ENCODE peak calls at places on chromosomes 16 and 17, in ten cellular contexts. U is A549; J is ovary; E is sigmoid colon; I is IMR-90; W is left ventricle myocardium inferior; G is stomach; Z is CD8-positive, alpha-beta T cell; O is heart right ventricle; A is CD4-positive, alpha-beta memory T cell. H is an unnamed sample.

GRCh38 chr17:83196088-83196765 is 116.8 kb downstream of the METRNL start:
- DNase-seq in G (no peak), I (peak; percentile 30), A (no peak), O (no peak), Z (no peak), J (no peak), W (peak; percentile 17), E (peak; percentile 71), U (no peak), H (no peak)

GRCh38 chr17:79977711-79978544 is 57.7 kb downstream of the TBC1D16 start:
- DNase-seq in Z (no peak), U (no peak), E (peak; percentile 63), I (no peak), J (peak; percentile 73), W (no peak), G (no peak), O (no peak), A (no peak), H (peak; percentile 69)

GRCh38 chr17:4175921-4176802 is 33.2 kb downstream of the CYB5D2 start:
- DNase-seq in U (no peak), O (no peak), A (peak; percentile 62), J (no peak), W (no peak), E (no peak), Z (peak; percentile 23), G (no peak), I (peak; percentile 45), H (no peak)

GRCh38 chr17:81550285-81550684 is 1.9 kb downstream of the FAAP100 start:
- DNase-seq in E (no peak), W (no peak), G (no peak), A (no peak), J (no peak), Z (no peak), I (no peak), O (no peak), U (no peak), H (no peak)

GRCh38 chr16:68539704-68540370 is 746 bp downstream of the ZFP90 start:
- DNase-seq in O (no peak), W (no peak), Z (peak; percentile 0), U (peak; percentile 16), J (no peak), G (no peak), E (no peak), I (no peak), A (peak; percentile 10), H (no peak)

GRCh38 chr17:44636562-44636961 is 19.7 kb upstream of the MEIOC start:
- DNase-seq in A (no peak), W (no peak), E (no peak), U (peak; percentile 69), J (no peak), O (no peak), Z (no peak), G (no peak), I (peak; percentile 72), H (no peak)

GRCh38 chr17:28326114-28326513 is 7.1 kb downstream of the TMEM97 start:
- DNase-seq in U (no peak), O (no peak), G (peak; percentile 52), A (no peak), I (no peak), Z (no peak), W (no peak), J (no peak), E (peak; percentile 9), H (peak; percentile 26)

GRCh38 chr16:66278604-66279262 is 87.8 kb upstream of the CDH5 start:
- DNase-seq in G (no peak), E (no peak), A (no peak), Z (no peak), I (no peak), W (no peak), O (no peak), J (no peak), U (no peak), H (peak; percentile 52)

GRCh38 chr16:18003033-18003432 is 333.5 kb downstream of the NPIPA8 start:
- DNase-seq in Z (no peak), E (no peak), I (no peak), A (no peak), G (no peak), O (no peak), U (no peak), W (no peak), J (no peak), H (no peak)

GRCh38 chr17:28878981-28879380 is 18.6 kb downstream of the FLOT2 start:
- DNase-seq in E (no peak), W (no peak), I (peak; percentile 32), J (no peak), A (no peak), O (no peak), U (peak; percentile 81), Z (no peak), G (peak; percentile 35), H (peak; percentile 94)

GRCh38 chr16:24609740-24610420 is 70.5 kb downstream of the RBBP6 start:
- DNase-seq in W (peak; percentile 35), J (peak; percentile 68), I (peak; percentile 31), E (peak; percentile 88), G (peak; percentile 54), A (no peak), U (no peak), O (peak; percentile 11), Z (no peak), H (peak; percentile 80)

GRCh38 chr17:58365980-58366595 is 14.1 kb upstream of the SUPT4H1 start:
- DNase-seq in E (no peak), G (no peak), U (no peak), I (no peak), O (no peak), J (no peak), A (no peak), W (no peak), Z (no peak), H (no peak)

GRCh38 chr16:48965391-48965790 is 316.2 kb downstream of the CBLN1 start:
- DNase-seq in Z (no peak), J (no peak), O (no peak), E (no peak), I (peak; percentile 47), G (no peak), U (no peak), A (no peak), W (no peak), H (no peak)

GRCh38 chr17:77036136-77036840 is 104.5 kb upstream of the SEC14L1 start:
- DNase-seq in W (no peak), J (no peak), G (no peak), I (no peak), Z (no peak), O (no peak), U (no peak), E (no peak), A (no peak), H (no peak)

GRCh38 chr17:2101448-2102257 is 46.8 kb downstream of the HIC1 start:
- DNase-seq in O (peak; percentile 56), U (no peak), J (no peak), G (peak; percentile 91), W (peak; percentile 31), Z (peak; percentile 45), E (no peak), I (no peak), A (peak; percentile 46), H (no peak)

DNA sequence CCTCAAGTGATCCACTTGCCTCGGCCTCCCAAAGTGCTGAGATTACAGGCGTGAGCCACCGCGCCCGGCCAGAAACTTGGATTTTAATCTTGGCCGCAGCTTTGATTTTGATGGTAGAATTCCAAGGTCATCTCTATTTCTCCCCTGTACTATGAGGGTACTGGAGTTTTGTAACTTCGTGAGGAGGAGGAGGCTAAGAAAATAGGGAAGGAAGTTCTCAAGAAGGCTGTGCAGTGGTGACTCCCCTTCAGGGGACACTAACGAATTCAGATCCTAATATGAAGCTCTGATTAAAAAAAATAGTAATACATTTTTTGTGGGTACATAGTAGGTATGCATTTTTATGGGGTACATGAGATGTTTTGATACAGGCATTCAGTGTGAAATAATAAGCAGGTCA is 55.9 kb downstream of the LDHD start:
- DNase-seq in Z (no peak), J (no peak), G (no peak), O (no peak), E (no peak), W (no peak), A (no peak), I (no peak), U (no peak), H (no peak)
- H3K4me1 ChIP-seq in Z (peaks cover 25% of the 10 kb centered on the region), J (peaks cover 22% of the 10 kb centered on the region), G (peaks cover 84% of the 10 kb centered on the region), O (peaks cover 8% of the 10 kb centered on the region), E (no peaks in the 10 kb centered on the region), W (peaks cover 69% of the 10 kb centered on the region), A (peaks cover 28% of the 10 kb centered on the region), I (peaks cover 13% of the 10 kb centered on the region), U (peaks cover 23% of the 10 kb centered on the region), H (no peaks in the 10 kb centered on the region)

GRCh38 chr17:65018612-65019290 is 37.8 kb downstream of the GNA13 start:
- DNase-seq in E (no peak), U (no peak), O (no peak), W (no peak), I (peak; percentile 39), Z (no peak), A (no peak), J (no peak), G (no peak), H (no peak)
- H3K4me1 ChIP-seq in E (no peaks in the 10 kb centered on the region), U (peaks cover 81% of the 10 kb centered on the region), O (peaks cover 10% of the 10 kb centered on the region), W (peaks cover 77% of the 10 kb centered on the region), I (peaks cover 24% of the 10 kb centered on the region), Z (peaks cover 46% of the 10 kb centered on the region), A (peaks cover 72% of the 10 kb centered on the region), J (peaks cover 18% of the 10 kb centered on the region), G (peaks cover 85% of the 10 kb centered on the region), H (no peaks in the 10 kb centered on the region)

DNA sequence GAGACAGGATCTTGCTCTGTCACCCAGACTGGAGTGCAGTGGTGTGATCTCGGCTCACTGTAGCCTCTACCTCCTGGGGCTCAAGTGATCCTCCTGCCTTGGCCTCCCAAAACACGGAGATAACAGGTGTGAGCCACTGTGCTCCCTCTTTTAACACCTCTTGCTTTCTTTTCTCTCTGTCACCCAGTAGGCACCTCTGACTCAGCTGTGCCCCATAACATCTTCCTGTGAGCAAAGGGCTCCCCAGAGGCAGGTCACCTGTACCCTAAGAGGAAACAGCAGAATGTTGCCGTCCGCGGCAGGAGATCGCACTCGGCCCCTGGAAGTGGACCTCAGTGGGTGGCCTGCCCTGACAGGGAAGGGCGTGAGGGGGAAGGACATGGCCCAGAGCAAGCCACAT is 918 bp upstream of the NLRC3 start:
- DNase-seq in Z (peak; percentile 26), O (no peak), W (no peak), G (no peak), U (no peak), I (no peak), J (no peak), E (no peak), A (peak; percentile 27), H (no peak)
- H3K4me1 ChIP-seq in Z (peaks cover 48% of the 10 kb centered on the region), O (no peaks in the 10 kb centered on the region), W (no peaks in the 10 kb centered on the region), G (peaks cover 18% of the 10 kb centered on the region), U (peaks cover 8% of the 10 kb centered on the region), I (no peaks in the 10 kb centered on the region), J (no peaks in the 10 kb centered on the region), E (no peaks in the 10 kb centered on the region), A (peaks cover 52% of the 10 kb centered on the region), H (no peaks in the 10 kb centered on the region)

DNA sequence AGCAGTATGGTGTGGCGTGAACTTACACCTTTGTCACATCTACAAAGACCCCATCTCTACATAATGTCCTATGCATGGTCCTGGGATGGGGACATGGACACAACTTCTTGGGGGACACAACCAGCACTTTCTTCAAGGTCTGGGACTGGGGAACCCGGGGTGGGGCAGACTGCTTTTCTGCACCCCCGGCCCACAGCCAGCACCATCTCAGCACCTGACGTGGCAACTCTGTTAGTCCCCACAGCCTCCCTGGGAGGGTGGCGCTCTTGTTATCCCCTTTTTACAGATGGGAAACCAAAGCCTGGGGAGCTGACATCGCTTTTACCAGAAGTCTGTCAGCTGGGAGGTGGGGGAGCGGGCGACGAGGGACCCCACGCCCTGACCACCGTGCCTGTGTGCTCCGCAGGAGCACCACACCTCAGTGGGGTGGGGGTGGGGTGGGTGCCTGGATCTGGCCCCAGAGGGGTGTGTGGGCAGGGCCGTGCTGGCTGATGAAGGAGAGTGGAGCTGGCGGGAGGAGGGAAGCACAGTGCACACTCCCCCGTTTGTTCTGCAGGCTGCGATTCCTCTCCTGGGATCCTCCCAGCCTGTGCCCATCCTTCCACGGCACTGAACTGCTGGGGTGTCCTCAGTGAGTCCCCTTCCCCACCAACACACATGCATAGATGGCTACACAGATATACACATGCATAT is 115.4 kb upstream of the GSE1 start:
- DNase-seq in Z (no peak), J (no peak), A (no peak), W (no peak), E (no peak), O (no peak), U (no peak), G (no peak), I (no peak), H (no peak)
- H3K4me1 ChIP-seq in Z (peaks cover 1% of the 10 kb centered on the region), J (peaks cover 3% of the 10 kb centered on the region), A (no peaks in the 10 kb centered on the region), W (peaks cover 12% of the 10 kb centered on the region), E (no peaks in the 10 kb centered on the region), O (peaks cover 2% of the 10 kb centered on the region), U (no peaks in the 10 kb centered on the region), G (peaks cover 7% of the 10 kb centered on the region), I (no peaks in the 10 kb centered on the region), H (no peaks in the 10 kb centered on the region)